ENCODE peak calls at places on chromosomes 4 and X, in ten cellular contexts. T, E, F, G, I, D, X, C, Z and J are unnamed samples.

GRCh38 chr4:105979506-105979905 is 84.2 kb downstream of the NPNT start:
- DNase-seq in T (no peak), E (no peak), F (no peak), G (no peak), I (no peak), D (no peak), X (no peak), C (no peak), Z (no peak), J (no peak)

GRCh38 chrX:123818243-123818642 is 41.6 kb upstream of the XIAP start:
- DNase-seq in T (no peak), E (peak; percentile 87), F (no peak), G (no peak), I (no peak), D (no peak), X (no peak), C (no peak), Z (no peak), J (no peak)

GRCh38 chrX:537156-537555 is 93.4 kb upstream of the SHOX start:
- DNase-seq in T (no peak), E (no peak), F (no peak), G (no peak), I (no peak), D (no peak), X (no peak), C (no peak), Z (no peak), J (no peak)

GRCh38 chr4:61094854-61095598 is 105.1 kb upstream of the ADGRL3 start:
- DNase-seq in T (no peak), E (no peak), F (no peak), G (no peak), I (no peak), D (no peak), X (no peak), C (no peak), Z (no peak), J (no peak)

GRCh38 chr4:15378055-15378454 is 49.8 kb upstream of the C1QTNF7 start:
- DNase-seq in T (no peak), E (peak; percentile 83), F (no peak), G (no peak), I (no peak), D (no peak), X (no peak), C (no peak), Z (no peak), J (no peak)

GRCh38 chr4:161991811-161992210 is 172.0 kb downstream of the FSTL5 start:
- DNase-seq in T (no peak), E (no peak), F (no peak), G (no peak), I (no peak), D (no peak), X (no peak), C (no peak), Z (no peak), J (no peak)

GRCh38 chrX:109740076-109740809 is 7.2 kb upstream of the ACSL4 start:
- DNase-seq in T (no peak), E (peak; percentile 76), F (no peak), G (no peak), I (no peak), D (no peak), X (no peak), C (no peak), Z (no peak), J (no peak)

GRCh38 chr4:8512510-8512909 is 67.7 kb upstream of the GPR78 start:
- DNase-seq in T (no peak), E (no peak), F (no peak), G (no peak), I (no peak), D (no peak), X (no peak), C (no peak), Z (no peak), J (no peak)

GRCh38 chr4:78482281-78482680 is 69.3 kb upstream of the ANXA3 start:
- DNase-seq in T (no peak), E (no peak), F (no peak), G (no peak), I (no peak), D (no peak), X (no peak), C (no peak), Z (no peak), J (no peak)

GRCh38 chr4:14862881-14863280 is 139.4 kb upstream of the CPEB2 start:
- DNase-seq in T (no peak), E (no peak), F (peak; percentile 21), G (no peak), I (no peak), D (peak; percentile 23), X (no peak), C (peak; percentile 36), Z (no peak), J (no peak)

GRCh38 chr4:120921456-120922389 is 803 bp downstream of the PRDM5 start:
- DNase-seq in T (peak; percentile 71), E (peak; percentile 73), F (peak; percentile 80), G (peak; percentile 81), I (peak; percentile 59), D (peak; percentile 17), X (no peak), C (peak; percentile 84), Z (peak; percentile 65), J (no peak)

GRCh38 chr4:78293841-78294301 is 236.7 kb downstream of the FRAS1 start:
- DNase-seq in T (no peak), E (peak; percentile 70), F (no peak), G (no peak), I (no peak), D (no peak), X (no peak), C (no peak), Z (no peak), J (no peak)

GRCh38 chr4:103718993-103719319 is 829 bp downstream of the TACR3 start:
- DNase-seq in T (no peak), E (no peak), F (no peak), G (no peak), I (no peak), D (no peak), X (no peak), C (no peak), Z (no peak), J (no peak)

GRCh38 chrX:26522501-26522900 is 306.5 kb downstream of the MAGEB5 start:
- DNase-seq in T (no peak), E (no peak), F (no peak), G (no peak), I (no peak), D (no peak), X (no peak), C (no peak), Z (no peak), J (no peak)

GRCh38 chr4:55617587-55618197 is 18.4 kb downstream of the NMU start:
- DNase-seq in T (no peak), E (no peak), F (no peak), G (no peak), I (no peak), D (peak; percentile 47), X (no peak), C (no peak), Z (no peak), J (peak; percentile 74)

DNA sequence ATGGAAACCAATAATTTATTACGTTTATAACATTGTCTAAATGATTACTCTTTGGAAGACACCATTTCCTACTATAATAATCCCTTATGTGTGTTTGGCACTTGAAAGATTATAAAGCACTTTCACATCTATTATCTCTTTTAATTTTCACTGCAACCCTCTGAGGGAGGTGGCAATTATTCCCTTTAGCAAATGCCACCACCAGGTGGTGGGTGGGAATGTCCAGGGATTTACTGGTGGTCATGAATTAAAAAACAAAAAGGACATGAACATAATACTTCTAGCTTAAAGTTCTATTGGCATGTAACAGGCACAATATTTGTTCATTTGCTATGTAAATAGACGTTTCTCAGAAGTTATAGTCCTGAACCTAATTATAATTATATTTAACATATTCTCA is 1.2 kb upstream of the MGARP start:
- DNase-seq in T (no peak), E (no peak), F (no peak), G (no peak), I (no peak), D (no peak), X (no peak), C (no peak), Z (no peak), J (no peak)
- TF ChIP-seq CTCF in T (no peak), E (peak; percentile 7), F (no peak), G (no peak), I (peak; percentile 18), D (no peak), X (no peak), C (no peak), Z (no peak), J (no peak)

GRCh38 chr4:145819246-145820181 is 119.1 kb downstream of the ZNF827 start:
- DNase-seq in T (no peak), E (no peak), F (no peak), G (no peak), I (peak; percentile 91), D (no peak), X (no peak), C (no peak), Z (no peak), J (no peak)
- TF ChIP-seq CTCF in T (no peak), E (no peak), F (peak; percentile 23), G (no peak), I (no peak), D (no peak), X (no peak), C (no peak), Z (no peak), J (no peak)

DNA sequence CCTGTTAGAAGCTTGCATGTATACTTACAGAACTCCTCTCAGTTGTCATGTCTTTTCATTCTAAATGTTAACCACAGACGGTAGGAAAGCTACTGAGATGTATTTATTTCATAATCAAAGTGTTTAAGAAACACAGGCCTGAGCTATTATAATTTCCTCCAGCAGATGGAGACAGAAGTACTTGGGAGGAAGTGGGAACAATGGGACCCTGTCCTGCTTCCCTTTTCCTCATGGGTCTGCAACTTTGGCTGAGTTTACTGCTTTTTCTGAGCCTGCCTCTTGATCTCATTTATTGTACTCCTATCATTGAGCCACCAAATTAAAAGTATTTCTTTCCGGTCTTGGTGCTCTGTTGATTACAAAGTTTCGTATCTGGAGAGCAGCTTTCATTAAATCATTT is 67.7 kb upstream of the SPANXN2 start:
- DNase-seq in T (no peak), E (peak; percentile 55), F (no peak), G (no peak), I (peak; percentile 16), D (no peak), X (no peak), C (no peak), Z (no peak), J (no peak)
- TF ChIP-seq CTCF in T (no peak), E (peak; percentile 49), F (no peak), G (no peak), I (peak; percentile 65), D (no peak), X (peak; percentile 53), C (no peak), Z (no peak), J (no peak)

GRCh38 chrX:97016106-97016505 is 132.4 kb downstream of the RPA4 start:
- DNase-seq in T (no peak), E (no peak), F (no peak), G (no peak), I (no peak), D (no peak), X (no peak), C (no peak), Z (no peak), J (no peak)
- TF ChIP-seq CTCF in T (no peak), E (no peak), F (no peak), G (no peak), I (no peak), D (no peak), X (no peak), C (no peak), Z (no peak), J (no peak)

GRCh38 chr4:24044610-24045589 is 155.1 kb upstream of the PPARGC1A start:
- DNase-seq in T (no peak), E (no peak), F (no peak), G (no peak), I (no peak), D (no peak), X (no peak), C (no peak), Z (no peak), J (no peak)
- TF ChIP-seq CTCF in T (no peak), E (no peak), F (no peak), G (no peak), I (no peak), D (no peak), X (no peak), C (no peak), Z (no peak), J (no peak)